ENCODE peak calls at places on chromosomes 6 and 20, in five cellular contexts. X is neural progenitor cell, J is adipocyte, C is left ventricle myocardium inferior, F is tibial nerve. E is an unnamed sample. For H3K9me3 and H3K36me3, the result is how much of the 10 kb centered on the place peaks cover.

GRCh38 chr6:20670750-20671149 is 136.5 kb downstream of the CDKAL1 start:
- DNase-seq in C (no peak), J (no peak), X (no peak), F (no peak), E (no peak)

GRCh38 chr6:167047554-167047953 is 48.4 kb downstream of the CEP43 start:
- DNase-seq in F (no peak), C (no peak), J (no peak), X (no peak), E (no peak)

GRCh38 chr6:119333707-119334295 is 15.8 kb downstream of the MAN1A1 start:
- DNase-seq in X (no peak), J (no peak), F (no peak), C (no peak), E (no peak)

GRCh38 chr20:25399038-25399430 is 8.4 kb upstream of the ABHD12 start:
- DNase-seq in C (no peak), J (peak), F (peak), X (peak), E (no peak)

GRCh38 chr6:35582315-35582714 is 69.6 kb upstream of the TULP1 start:
- DNase-seq in F (no peak), J (no peak), C (no peak), X (no peak), E (no peak)

GRCh38 chr20:40416274-40416673 is 272.8 kb downstream of the MAFB start:
- DNase-seq in X (no peak), J (no peak), C (no peak), F (no peak), E (peak)

GRCh38 chr20:1225729-1226313 is at the start of gene RAD21L1:
- DNase-seq in C (peak), F (peak), X (peak), J (peak), E (peak)

GRCh38 chr6:12570461-12571030 is 146.0 kb upstream of the PHACTR1 start:
- DNase-seq in J (peak), C (no peak), F (no peak), X (no peak), E (peak)

GRCh38 chr6:89859744-89860143 is 30.1 kb downstream of the CASP8AP2 start:
- DNase-seq in X (no peak), F (no peak), C (no peak), J (no peak), E (no peak)

GRCh38 chr6:15352229-15352628 is 106.4 kb downstream of the JARID2 start:
- DNase-seq in X (no peak), J (no peak), F (no peak), C (no peak), E (no peak)

GRCh38 chr6:15350386-15351083 is 104.7 kb downstream of the JARID2 start:
- DNase-seq in J (peak), F (no peak), X (no peak), C (no peak), E (no peak)

GRCh38 chr6:15351631-15352030 is 105.8 kb downstream of the JARID2 start:
- DNase-seq in F (peak), J (peak), X (no peak), C (peak), E (peak)

GRCh38 chr6:15348528-15348927 is 102.7 kb downstream of the JARID2 start:
- DNase-seq in X (no peak), J (no peak), C (no peak), F (no peak), E (no peak)

DNA sequence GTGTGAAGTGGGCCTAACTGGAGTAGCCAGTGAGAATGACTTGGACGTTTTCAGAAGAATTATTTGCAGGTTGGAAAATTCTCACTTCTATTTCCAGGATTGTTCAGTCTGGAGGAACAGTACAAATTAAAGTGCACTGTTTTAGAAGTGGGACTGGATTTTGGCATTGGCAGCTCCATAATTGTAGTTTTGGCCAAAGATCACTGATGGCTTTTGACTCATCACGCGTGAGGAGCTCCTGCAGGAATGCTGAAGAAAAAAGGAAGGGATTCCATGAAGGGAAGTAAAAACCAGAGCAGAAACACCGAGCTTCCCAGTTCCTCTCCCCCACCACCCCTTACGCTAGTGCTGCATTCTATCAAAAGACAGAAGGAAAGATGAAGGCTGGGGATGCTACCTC is 103.5 kb downstream of the JARID2 start:
- DNase-seq in X (no peak), F (no peak), C (no peak), J (no peak), E (peak)
- H3K9me3 ChIP-seq in X (under half), F (under half), C (under half), J (under half), E (under half)

GRCh38 chr6:31692886-31693285 is 10.2 kb downstream of the ABHD16A start:
- DNase-seq in X (no peak), J (no peak), F (no peak), C (no peak), E (no peak)

GRCh38 chr6:31693535-31693934 is 9.6 kb downstream of the ABHD16A start:
- DNase-seq in C (no peak), X (no peak), F (no peak), J (no peak), E (no peak)

GRCh38 chr6:31691564-31692108 is 10.8 kb upstream of the LY6G5C start:
- DNase-seq in J (no peak), F (no peak), X (no peak), C (no peak), E (no peak)

GRCh38 chr6:31691078-31691463 is 10.2 kb upstream of the LY6G5C start:
- DNase-seq in X (no peak), C (no peak), F (no peak), J (no peak), E (no peak)

DNA sequence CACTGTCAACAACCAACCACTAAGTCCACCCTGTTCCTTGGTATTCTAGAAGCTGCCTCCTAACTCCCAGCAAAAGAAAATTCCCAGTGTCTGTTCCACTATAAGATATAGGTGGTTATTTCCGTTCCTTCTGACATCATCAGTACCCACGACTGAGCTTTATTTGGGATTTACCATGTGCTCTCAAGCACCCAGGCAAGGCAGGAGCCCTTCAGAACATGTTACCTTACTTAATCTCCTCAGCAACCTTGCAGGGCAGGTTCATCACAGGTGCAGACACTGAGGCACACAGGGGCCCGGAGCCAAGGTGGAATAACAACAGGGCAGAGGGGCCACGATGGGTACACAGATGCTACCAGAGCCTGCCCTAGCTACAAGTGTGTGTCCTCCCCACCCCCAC is 10.8 kb downstream of the ABHD16A start:
- DNase-seq in C (no peak), J (no peak), X (no peak), F (no peak), E (no peak)
- H3K36me3 ChIP-seq in C (half or more), J (half or more), X (under half), F (under half), E (under half)

GRCh38 chr20:64257107-64257757 is 1.7 kb downstream of the PCMTD2 start:
- DNase-seq in J (no peak), X (no peak), C (no peak), F (no peak), E (no peak)
- H3K4me3 ChIP-seq in J (peak), X (peak), C (peak), F (peak), E (no peak)

GRCh38 chr6:148648754-148649453 is 97.9 kb upstream of the UST start:
- DNase-seq in C (no peak), F (no peak), J (no peak), X (no peak), E (no peak)

GRCh38 chr6:148649454-148649963 is 97.3 kb upstream of the UST start:
- DNase-seq in C (no peak), J (no peak), X (no peak), F (no peak), E (no peak)

GRCh38 chr6:148653138-148653776 is 93.6 kb upstream of the UST start:
- DNase-seq in X (peak), C (no peak), J (no peak), F (no peak), E (no peak)

DNA sequence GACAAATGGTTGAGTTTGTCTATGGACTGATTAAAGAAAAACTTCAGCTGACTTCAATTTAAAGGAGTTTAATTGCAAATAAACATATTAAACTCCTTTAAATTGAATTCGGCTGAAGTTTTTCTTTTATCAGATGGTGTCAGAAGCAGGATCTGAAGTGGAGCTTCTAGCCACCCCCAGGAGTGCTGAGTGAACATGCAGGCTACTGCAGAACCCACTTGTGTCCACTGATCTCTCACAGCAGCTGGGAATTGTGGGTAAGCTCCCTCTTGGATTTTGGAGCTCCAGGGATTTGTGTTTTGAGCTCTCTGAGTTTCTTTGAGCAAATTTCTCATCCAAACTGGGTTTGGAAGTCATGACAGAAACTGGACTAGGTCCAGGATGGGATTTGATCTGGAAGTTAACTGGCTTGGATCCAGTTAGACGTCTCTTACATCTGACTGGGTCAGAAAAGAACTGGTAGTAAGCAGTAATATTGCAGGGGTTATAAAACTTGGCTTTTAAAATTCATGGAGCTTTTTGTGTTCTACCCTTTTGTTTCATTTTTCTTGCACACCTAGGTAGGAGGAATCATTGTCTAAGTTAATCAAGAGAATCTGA is 95.8 kb upstream of the UST start:
- DNase-seq in C (no peak), J (peak), F (no peak), X (no peak), E (no peak)
- H3K9me3 ChIP-seq in C (under half), J (under half), F (under half), X (under half), E (under half)

GRCh38 chr20:31682352-31682751 is 40.3 kb downstream of the BCL2L1 start:
- DNase-seq in F (no peak), C (no peak), X (no peak), J (no peak), E (no peak)
- H3K36me3 ChIP-seq in F (under half), C (under half), X (under half), J (half or more), E (under half)